ENCODE peak calls at places on chromosome 5, in four cellular contexts. J is activated naive CD8-positive, alpha-beta T cell treated with anti-CD3 and anti-CD28 coated beads, Interleukin-2, amount 50 U/mL, for 24 hours; T is dermis microvascular lymphatic vessel endothelial cell; Q is stromal cell of bone marrow. F is an unnamed sample.
A peak's percentile ranks its signal among the peaks of the same experiment; 100 is the strongest.

GRCh38 chr5:82313016-82313415 is 34.9 kb upstream of the RPS23 start:
- DNase-seq in J (no peak), T (no peak), Q (no peak), F (no peak)

GRCh38 chr5:178619390-178619789 is 7.5 kb downstream of the CLK4 start:
- DNase-seq in Q (no peak), J (no peak), T (no peak), F (no peak)

GRCh38 chr5:14582797-14583137 is 1.2 kb downstream of the OTULINL start:
- DNase-seq in T (no peak), Q (no peak), J (no peak), F (no peak)

GRCh38 chr5:151063136-151063544 is 17.7 kb downstream of the TNIP1 start:
- DNase-seq in J (no peak), T (no peak), Q (peak; percentile 64), F (no peak)

GRCh38 chr5:115859378-115859777 is 17.6 kb downstream of the AP3S1 start:
- DNase-seq in J (no peak), T (no peak), Q (peak; percentile 18), F (no peak)

GRCh38 chr5:10685103-10685502 is 75.9 kb downstream of the DAP start:
- DNase-seq in Q (no peak), T (no peak), J (no peak), F (no peak)

GRCh38 chr5:179309383-179309670 is 35.9 kb downstream of the ADAMTS2 start:
- DNase-seq in Q (no peak), T (no peak), J (no peak), F (no peak)

GRCh38 chr5:132425009-132425937 is 55.8 kb downstream of the SLC22A5 start:
- DNase-seq in J (peak; percentile 65), T (no peak), Q (peak; percentile 77), F (peak; percentile 71)

GRCh38 chr5:181173027-181173419 is 25.6 kb downstream of the OR2V2 start:
- DNase-seq in T (no peak), Q (no peak), J (no peak), F (no peak)

GRCh38 chr5:7813007-7813406 is 37.9 kb downstream of the CFAP90 start:
- DNase-seq in Q (no peak), J (no peak), T (no peak), F (no peak)

GRCh38 chr5:149177339-149177843 is 36.1 kb downstream of the ABLIM3 start:
- DNase-seq in J (no peak), T (no peak), Q (no peak), F (no peak)

GRCh38 chr5:27316283-27316675 is 277.9 kb upstream of the CDH9 start:
- DNase-seq in Q (peak; percentile 28), T (no peak), J (no peak), F (peak; percentile 49)

GRCh38 chr5:3596261-3596825 is 711 bp downstream of the IRX1 start:
- DNase-seq in J (no peak), Q (no peak), T (no peak), F (no peak)

GRCh38 chr5:146690880-146691355 is 174.9 kb upstream of the GPR151 start:
- DNase-seq in Q (no peak), T (no peak), J (no peak), F (no peak)

GRCh38 chr5:72747826-72748225 is 68.6 kb upstream of the TNPO1 start:
- DNase-seq in Q (no peak), J (no peak), T (no peak), F (no peak)

GRCh38 chr5:68225188-68225910 is 9.8 kb downstream of the PIK3R1 start:
- DNase-seq in T (peak; percentile 72), J (no peak), Q (no peak), F (peak; percentile 88)

GRCh38 chr5:14167211-14167845 is 24.2 kb downstream of the TRIO start:
- DNase-seq in Q (no peak), J (no peak), T (no peak), F (no peak)

GRCh38 chr5:17216176-17216973 is 1.1 kb upstream of the BASP1 start:
- DNase-seq in J (peak; percentile 63), Q (peak; percentile 75), T (peak; percentile 51), F (no peak)